ENCODE peak calls at places on chromosomes 6 and 20, in seven cellular contexts. I is neural progenitor cell, T is hepatocyte, G is PC-3, L is GM23248, S is GM23338, O is HCT116. B is an unnamed sample.

GRCh38 chr6:165679326-165679725 is 16.3 kb upstream of the PDE10A start:
- DNase-seq in S (no peak), O (no peak), L (no peak), G (no peak), T (no peak), I (no peak), B (no peak)

GRCh38 chr6:35085359-35086281 is 55.5 kb downstream of the TCP11 start:
- DNase-seq in I (no peak), S (no peak), O (no peak), L (no peak), G (no peak), T (no peak), B (no peak)

GRCh38 chr20:6402026-6402425 is 279.2 kb upstream of the FERMT1 start:
- DNase-seq in I (no peak), O (no peak), T (no peak), S (no peak), G (no peak), L (no peak), B (no peak)

GRCh38 chr6:29792123-29793035 is 35.2 kb upstream of the HLA-G start:
- DNase-seq in S (peak; percentile 70), L (peak; percentile 76), I (peak; percentile 40), T (peak; percentile 59), G (peak; percentile 46), O (no peak), B (peak; percentile 46)

GRCh38 chr20:23629017-23629541 is 8.7 kb downstream of the CST3 start:
- DNase-seq in O (peak; percentile 74), S (no peak), I (no peak), L (peak; percentile 76), T (peak; percentile 89), G (peak; percentile 94), B (no peak)

GRCh38 chr6:52574709-52575489 is 2.0 kb downstream of the TRAM2 start:
- DNase-seq in G (no peak), S (no peak), O (no peak), I (no peak), L (peak; percentile 89), T (peak; percentile 74), B (peak; percentile 89)

GRCh38 chr6:137853569-137854213 is 13.4 kb upstream of the TNFAIP3 start:
- DNase-seq in G (peak; percentile 87), S (no peak), I (no peak), O (peak; percentile 73), T (no peak), L (peak; percentile 70), B (no peak)

GRCh38 chr6:5550631-5551030 is 289.3 kb downstream of the FARS2 start:
- DNase-seq in O (no peak), S (no peak), I (no peak), G (no peak), T (no peak), L (no peak), B (no peak)

GRCh38 chr20:62923669-62924566 is 2.4 kb downstream of the DIDO1 start:
- DNase-seq in I (no peak), L (peak; percentile 38), T (no peak), G (no peak), S (no peak), O (no peak), B (no peak)

GRCh38 chr20:16922834-16923233 is 174.7 kb downstream of the OTOR start:
- DNase-seq in T (peak; percentile 31), I (no peak), L (peak; percentile 90), S (no peak), O (no peak), G (peak; percentile 79), B (no peak)

GRCh38 chr6:97047473-97048201 is 123.1 kb downstream of the KLHL32 start:
- DNase-seq in T (no peak), G (no peak), O (no peak), I (no peak), L (no peak), S (no peak), B (no peak)

GRCh38 chr6:109693128-109693527 is 2.0 kb downstream of the FIG4 start:
- DNase-seq in T (no peak), I (no peak), G (no peak), S (no peak), O (no peak), L (no peak), B (no peak)

GRCh38 chr20:40897177-40897700 is 131.4 kb upstream of the TOP1 start:
- DNase-seq in L (peak; percentile 66), T (peak; percentile 19), I (no peak), S (no peak), G (no peak), O (no peak), B (no peak)

DNA sequence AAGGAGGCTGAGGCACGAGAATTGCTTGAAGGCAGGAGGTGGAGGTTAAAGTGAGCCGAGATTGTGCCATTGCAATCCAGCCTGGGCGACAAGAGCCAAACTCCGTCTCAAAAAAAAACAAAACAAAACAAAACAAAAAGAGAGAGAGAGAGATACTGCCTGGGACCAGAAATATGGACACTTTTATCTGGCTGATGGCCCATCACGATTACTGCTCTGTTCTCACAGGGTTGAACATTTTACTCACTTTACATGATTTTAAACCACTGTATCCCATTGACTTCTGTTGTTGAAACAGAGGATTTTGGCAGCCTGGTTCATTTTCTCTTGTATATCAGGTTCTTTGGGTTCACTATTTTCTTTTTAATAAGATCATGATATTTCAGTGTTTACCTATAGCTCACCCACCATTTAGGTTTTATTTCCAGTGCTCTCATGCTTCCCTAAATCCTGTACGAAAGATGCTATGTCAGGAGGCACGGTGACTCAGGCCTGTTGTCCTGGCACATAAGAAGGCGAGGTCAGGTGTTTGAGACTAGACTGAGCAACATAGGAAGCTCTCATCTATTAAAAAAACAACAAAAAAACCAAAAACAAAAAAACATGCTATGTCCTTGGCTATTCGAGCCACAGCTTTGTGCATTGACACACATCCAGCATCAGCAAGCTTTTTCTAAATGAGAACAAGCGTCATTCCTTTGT is 34.5 kb upstream of the RREB1 start:
- DNase-seq in S (no peak), O (no peak), T (no peak), L (no peak), I (no peak), G (no peak), B (no peak)
- H3K4me1 ChIP-seq in S (no peaks in the 10 kb centered on the region), O (peaks cover 5% of the 10 kb centered on the region), T (no peaks in the 10 kb centered on the region), L (no peaks in the 10 kb centered on the region), I (no peaks in the 10 kb centered on the region), G (no peaks in the 10 kb centered on the region), B (peaks cover 5% of the 10 kb centered on the region)

GRCh38 chr6:15312500-15312899 is 66.6 kb downstream of the JARID2 start:
- DNase-seq in I (no peak), S (no peak), G (peak; percentile 42), O (no peak), T (no peak), L (peak; percentile 49), B (no peak)
- TF ChIP-seq EZH2phosphoT487 in I (no peak), S (no peak), G (no peak), O (no peak), T (no peak), L (no peak), B (no peak)

DNA sequence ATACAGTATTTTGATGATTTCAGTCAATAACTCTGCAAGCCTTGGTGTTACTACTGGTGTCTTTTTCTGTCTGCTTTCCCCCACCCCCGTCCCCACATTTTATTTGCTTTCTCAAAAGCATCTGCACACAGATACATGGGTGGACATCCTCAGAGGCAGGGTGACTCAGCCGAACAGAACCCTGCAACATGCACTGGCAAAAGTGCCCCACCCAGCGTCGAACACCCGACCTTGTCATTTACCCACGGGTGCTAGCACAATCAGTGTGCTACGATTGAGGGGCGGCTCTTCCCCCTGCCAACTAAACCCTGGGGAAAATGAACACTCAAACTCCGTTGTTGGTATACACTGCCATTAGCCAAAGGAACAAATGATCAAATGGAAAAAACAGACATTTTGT is 115.9 kb upstream of the NAA20 start:
- DNase-seq in G (peak; percentile 58), O (no peak), T (no peak), I (no peak), S (no peak), L (peak; percentile 27), B (no peak)
- H3K4me1 ChIP-seq in G (peaks cover 8% of the 10 kb centered on the region), O (peaks cover 5% of the 10 kb centered on the region), T (peaks cover 7% of the 10 kb centered on the region), I (no peaks in the 10 kb centered on the region), S (no peaks in the 10 kb centered on the region), L (peaks cover 4% of the 10 kb centered on the region), B (peaks cover 13% of the 10 kb centered on the region)

GRCh38 chr6:157571269-157571668 is 190.3 kb downstream of the ZDHHC14 start:
- DNase-seq in I (no peak), S (no peak), T (no peak), L (no peak), G (no peak), O (no peak), B (peak; percentile 86)
- TF ChIP-seq EZH2phosphoT487 in I (no peak), S (no peak), T (no peak), L (no peak), G (no peak), O (no peak), B (no peak)

GRCh38 chr6:37556884-37557644 is 57.4 kb upstream of the CCDC167 start:
- DNase-seq in G (no peak), S (no peak), L (no peak), O (no peak), T (no peak), I (no peak), B (no peak)

GRCh38 chr6:37558646-37559045 is 59.0 kb upstream of the CCDC167 start:
- DNase-seq in O (no peak), G (no peak), T (no peak), S (no peak), L (no peak), I (no peak), B (no peak)

GRCh38 chr6:37558158-37558557 is 58.5 kb upstream of the CCDC167 start:
- DNase-seq in T (no peak), I (no peak), L (no peak), O (no peak), S (no peak), G (no peak), B (no peak)

GRCh38 chr6:37559060-37559459 is 59.4 kb upstream of the CCDC167 start:
- DNase-seq in O (no peak), T (no peak), I (no peak), S (no peak), L (no peak), G (no peak), B (no peak)

GRCh38 chr6:37557645-37558114 is 58.0 kb upstream of the CCDC167 start:
- DNase-seq in G (no peak), O (no peak), L (peak; percentile 20), I (no peak), T (no peak), S (no peak), B (no peak)
- H3K4me1 ChIP-seq in G (peaks cover 24% of the 10 kb centered on the region), O (peaks cover 55% of the 10 kb centered on the region), L (peaks cover 22% of the 10 kb centered on the region), I (peaks cover 63% of the 10 kb centered on the region), T (peaks cover 11% of the 10 kb centered on the region), S (peaks cover 8% of the 10 kb centered on the region), B (peaks cover 17% of the 10 kb centered on the region)

DNA sequence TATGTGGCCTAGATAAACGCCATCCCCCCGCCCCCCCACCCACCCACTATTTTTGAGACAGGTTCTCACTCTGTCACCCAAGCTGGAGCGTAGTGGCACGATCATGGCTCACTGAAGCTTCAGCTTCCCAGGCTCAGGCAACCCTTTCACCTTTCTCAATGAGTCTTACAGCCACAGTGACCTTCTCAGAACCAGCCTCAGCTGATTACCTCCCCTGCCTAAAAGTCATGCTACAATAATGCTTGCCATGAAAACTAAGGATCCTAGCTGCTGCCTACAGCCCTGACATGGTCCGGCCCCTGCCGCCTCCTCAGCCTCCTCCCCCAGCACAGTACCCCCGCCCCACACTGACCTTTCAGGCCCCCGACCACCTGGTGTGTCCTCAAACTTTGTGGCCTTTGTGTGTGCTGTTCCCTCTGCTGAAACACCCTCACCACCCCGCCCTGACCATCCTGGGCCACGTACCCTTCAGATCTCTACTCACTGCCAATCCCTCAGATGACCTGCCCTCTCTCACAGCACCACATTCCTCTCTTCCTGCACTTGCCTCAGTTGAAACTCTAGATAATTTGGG is 31.3 kb downstream of the PNPLA1 start:
- DNase-seq in I (no peak), T (no peak), O (no peak), L (peak; percentile 50), G (no peak), S (no peak), B (no peak)
- TF ChIP-seq EZH2phosphoT487 in I (no peak), T (no peak), O (no peak), L (no peak), G (no peak), S (no peak), B (no peak)

B was measured in MM.1S.